ENCODE peak calls at places on chromosomes 16 and 17, in ten cellular contexts. U, B, H, Z, J, N, A, Q, T and D are unnamed samples.

GRCh38 chr17:39027440-39028035 is 60.3 kb upstream of the FBXO47 start:
- DNase-seq in U (peak; percentile 11), B (no peak), H (no peak), Z (no peak), J (no peak), N (no peak), A (no peak), Q (no peak), T (no peak), D (peak; percentile 51)

GRCh38 chr17:37642706-37643105 is 540 bp downstream of the DDX52 start:
- DNase-seq in U (no peak), B (no peak), H (no peak), Z (peak; percentile 31), J (no peak), N (no peak), A (no peak), Q (no peak), T (peak; percentile 31), D (no peak)

GRCh38 chr17:39920218-39921210 is 2.1 kb upstream of the GSDMB start:
- DNase-seq in U (no peak), B (no peak), H (no peak), Z (no peak), J (no peak), N (no peak), A (no peak), Q (no peak), T (no peak), D (peak; percentile 54)

GRCh38 chr16:89770367-89770766 is 46.1 kb downstream of the FANCA start:
- DNase-seq in U (no peak), B (no peak), H (no peak), Z (no peak), J (no peak), N (no peak), A (no peak), Q (no peak), T (no peak), D (no peak)

GRCh38 chr17:46818929-46819859 is 702 bp upstream of the WNT3 start:
- DNase-seq in U (no peak), B (no peak), H (no peak), Z (no peak), J (no peak), N (no peak), A (no peak), Q (no peak), T (no peak), D (peak; percentile 17)

GRCh38 chr16:79089735-79090284 is 510.7 kb downstream of the MAF start:
- DNase-seq in U (peak; percentile 35), B (no peak), H (no peak), Z (no peak), J (no peak), N (peak; percentile 40), A (no peak), Q (no peak), T (no peak), D (peak; percentile 61)

GRCh38 chr17:70047619-70048018 is 27.4 kb upstream of the KCNJ16 start:
- DNase-seq in U (no peak), B (no peak), H (no peak), Z (peak; percentile 25), J (peak; percentile 30), N (no peak), A (no peak), Q (no peak), T (no peak), D (no peak)

GRCh38 chr16:85413713-85414663 is 199.1 kb upstream of the GSE1 start:
- DNase-seq in U (no peak), B (no peak), H (no peak), Z (no peak), J (no peak), N (no peak), A (no peak), Q (no peak), T (no peak), D (no peak)

GRCh38 chr16:75482434-75483205 is 12.6 kb downstream of the CHST6 start:
- DNase-seq in U (no peak), B (no peak), H (no peak), Z (no peak), J (no peak), N (no peak), A (no peak), Q (no peak), T (no peak), D (no peak)

GRCh38 chr16:2771496-2772402 is 5.3 kb downstream of the ELOB start:
- DNase-seq in U (no peak), B (no peak), H (no peak), Z (no peak), J (no peak), N (no peak), A (no peak), Q (no peak), T (no peak), D (peak; percentile 46)

GRCh38 chr17:31414590-31414918 is 23.1 kb downstream of the RAB11FIP4 start:
- DNase-seq in U (no peak), B (no peak), H (no peak), Z (no peak), J (no peak), N (no peak), A (no peak), Q (no peak), T (no peak), D (no peak)

GRCh38 chr17:4319221-4319620 is 47.3 kb downstream of the UBE2G1 start:
- DNase-seq in U (no peak), B (no peak), H (no peak), Z (no peak), J (no peak), N (no peak), A (no peak), Q (no peak), T (no peak), D (no peak)

GRCh38 chr16:72637306-72637705 is 410.6 kb downstream of the ZFHX3 start:
- DNase-seq in U (no peak), B (no peak), H (no peak), Z (peak; percentile 25), J (peak; percentile 60), N (no peak), A (no peak), Q (no peak), T (peak; percentile 77), D (no peak)

GRCh38 chr17:73785466-73785865 is 141.2 kb upstream of the SDK2 start:
- DNase-seq in U (no peak), B (no peak), H (peak; percentile 25), Z (no peak), J (no peak), N (no peak), A (no peak), Q (no peak), T (no peak), D (peak; percentile 37)
- TF ChIP-seq POLR2A in U (no peak), B (no peak), H (no peak), Z (no peak), J (no peak), N (no peak), A (no peak), Q (no peak), T (no peak), D (no peak)

GRCh38 chr17:81713556-81714411 is 1.7 kb downstream of the SLC25A10 start:
- DNase-seq in U (peak; percentile 69), B (no peak), H (no peak), Z (no peak), J (no peak), N (no peak), A (peak; percentile 74), Q (peak; percentile 57), T (no peak), D (peak; percentile 87)
- H3K4me3 ChIP-seq in U (no peak overlapping the region), B (peak overlapping the region; percentile 66), H (peak overlapping the region; percentile 94), Z (peak overlapping the region; percentile 70), J (no peak overlapping the region), N (no peak overlapping the region), A (peak overlapping the region; percentile 61), Q (peak overlapping the region; percentile 20), T (no peak overlapping the region), D (peak overlapping the region; percentile 94)

GRCh38 chr17:6079155-6079554 is 9.0 kb downstream of the WSCD1 start:
- DNase-seq in U (no peak), B (no peak), H (no peak), Z (no peak), J (no peak), N (no peak), A (no peak), Q (no peak), T (no peak), D (no peak)
- H3K4me1 ChIP-seq in U (no peaks in the 10 kb centered on the region), B (no peaks in the 10 kb centered on the region), H (no peaks in the 10 kb centered on the region), Z (no peaks in the 10 kb centered on the region), J (no peaks in the 10 kb centered on the region), N (no peaks in the 10 kb centered on the region), A (no peaks in the 10 kb centered on the region), Q (no peaks in the 10 kb centered on the region), T (no peaks in the 10 kb centered on the region), D (no peaks in the 10 kb centered on the region)

DNA sequence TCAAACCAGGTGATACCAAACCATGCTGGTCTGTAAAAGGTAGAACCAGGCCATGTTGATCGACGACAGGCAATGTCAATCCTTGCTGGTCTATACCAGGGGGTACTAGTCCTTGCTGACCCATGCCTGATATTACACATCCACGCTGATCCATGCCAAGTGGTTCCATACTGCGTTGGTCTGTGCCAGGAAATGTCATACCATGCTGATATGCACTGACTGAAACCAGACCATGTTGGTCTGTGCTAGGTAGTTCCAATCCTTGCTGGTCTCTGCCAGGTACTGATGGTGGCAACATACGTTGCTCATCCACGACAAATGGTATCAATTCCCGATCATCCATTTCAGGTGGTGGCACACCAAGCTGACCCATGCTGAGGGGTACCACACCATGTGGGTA is 15.0 kb downstream of the QRICH2 start:
- DNase-seq in U (no peak), B (no peak), H (no peak), Z (no peak), J (no peak), N (no peak), A (no peak), Q (no peak), T (no peak), D (no peak)
- TF ChIP-seq POLR2A in U (no peak), B (no peak), H (no peak), Z (no peak), J (no peak), N (no peak), A (no peak), Q (no peak), T (no peak), D (no peak)

GRCh38 chr16:54936086-54936978 is 5.7 kb downstream of the IRX5 start:
- DNase-seq in U (no peak), B (no peak), H (no peak), Z (no peak), J (peak; percentile 14), N (no peak), A (no peak), Q (no peak), T (no peak), D (no peak)
- H3K4me3 ChIP-seq in U (no peak overlapping the region), B (no peak overlapping the region), H (peak overlapping the region; percentile 95), Z (peak overlapping the region; percentile 57), J (no peak overlapping the region), N (no peak overlapping the region), A (no peak overlapping the region), Q (no peak overlapping the region), T (no peak overlapping the region), D (no peak overlapping the region)

GRCh38 chr16:48384305-48384981 is 770 bp downstream of the SIAH1 start:
- DNase-seq in U (peak; percentile 66), B (no peak), H (peak; percentile 55), Z (peak; percentile 64), J (peak; percentile 61), N (peak; percentile 61), A (peak; percentile 59), Q (peak; percentile 57), T (peak; percentile 40), D (peak; percentile 37)
- H3K4me1 ChIP-seq in U (peaks cover 49% of the 10 kb centered on the region), B (peaks cover 19% of the 10 kb centered on the region), H (peaks cover 12% of the 10 kb centered on the region), Z (peaks cover 24% of the 10 kb centered on the region), J (peaks cover 18% of the 10 kb centered on the region), N (peaks cover 20% of the 10 kb centered on the region), A (peaks cover 22% of the 10 kb centered on the region), Q (peaks cover 47% of the 10 kb centered on the region), T (peaks cover 1% of the 10 kb centered on the region), D (peaks cover 5% of the 10 kb centered on the region)

GRCh38 chr17:8857919-8858318 is 9.6 kb downstream of the PIK3R6 start:
- DNase-seq in U (no peak), B (no peak), H (no peak), Z (no peak), J (no peak), N (no peak), A (no peak), Q (no peak), T (peak; percentile 42), D (peak; percentile 72)
- TF ChIP-seq POLR2A in U (no peak), B (no peak), H (no peak), Z (no peak), J (no peak), N (no peak), A (no peak), Q (no peak), T (no peak), D (no peak)